ENCODE peak calls at places on chromosomes 4 and X, in nine cellular contexts. One of them, this sample, is unnamed.

GRCh38 chr4:120865985-120866384 is 56.5 kb downstream of the PRDM5 start:
- DNase-seq in H1: no peak
- DNase-seq in left lung: no peak
- DNase-seq in neural crest cell: no peak
- DNase-seq in omental fat pad: no peak
- DNase-seq in activated B cell treated with CpG ODN at 0.5 μM for 24 hours: no peak
- DNase-seq in HL-60: no peak
- DNase-seq in cardiac fibroblast: no peak
- DNase-seq in glutamatergic neuron: no peak
- DNase-seq in this sample: no peak

GRCh38 chrX:139204903-139205667 is 325.5 kb upstream of the F9 start:
- DNase-seq in H1: peak
- DNase-seq in left lung: no peak
- DNase-seq in neural crest cell: peak
- DNase-seq in omental fat pad: no peak
- DNase-seq in activated B cell treated with CpG ODN at 0.5 μM for 24 hours: no peak
- DNase-seq in HL-60: no peak
- DNase-seq in cardiac fibroblast: no peak
- DNase-seq in glutamatergic neuron: peak
- DNase-seq in this sample: peak

GRCh38 chrX:40531056-40531826 is 49.5 kb upstream of the ATP6AP2 start:
- DNase-seq in H1: no peak
- DNase-seq in left lung: no peak
- DNase-seq in neural crest cell: no peak
- DNase-seq in omental fat pad: no peak
- DNase-seq in activated B cell treated with CpG ODN at 0.5 μM for 24 hours: no peak
- DNase-seq in HL-60: no peak
- DNase-seq in cardiac fibroblast: no peak
- DNase-seq in glutamatergic neuron: no peak
- DNase-seq in this sample: no peak

GRCh38 chrX:115559672-115560071 is 1.3 kb upstream of the PLS3 start:
- DNase-seq in H1: no peak
- DNase-seq in left lung: no peak
- DNase-seq in neural crest cell: no peak
- DNase-seq in omental fat pad: no peak
- DNase-seq in activated B cell treated with CpG ODN at 0.5 μM for 24 hours: no peak
- DNase-seq in HL-60: no peak
- DNase-seq in cardiac fibroblast: no peak
- DNase-seq in glutamatergic neuron: no peak
- DNase-seq in this sample: no peak

GRCh38 chrX:73817381-73818199 is 254.6 kb downstream of the CHIC1 start:
- DNase-seq in H1: no peak
- DNase-seq in left lung: no peak
- DNase-seq in neural crest cell: no peak
- DNase-seq in omental fat pad: no peak
- DNase-seq in activated B cell treated with CpG ODN at 0.5 μM for 24 hours: no peak
- DNase-seq in HL-60: no peak
- DNase-seq in cardiac fibroblast: no peak
- DNase-seq in glutamatergic neuron: no peak
- DNase-seq in this sample: no peak

GRCh38 chrX:102746134-102746584 is 25.6 kb downstream of the GPRASP3 start:
- DNase-seq in H1: peak
- DNase-seq in left lung: peak
- DNase-seq in neural crest cell: no peak
- DNase-seq in omental fat pad: no peak
- DNase-seq in activated B cell treated with CpG ODN at 0.5 μM for 24 hours: no peak
- DNase-seq in HL-60: no peak
- DNase-seq in cardiac fibroblast: peak
- DNase-seq in glutamatergic neuron: peak
- DNase-seq in this sample: peak

GRCh38 chr4:189304755-189305154 is 635.9 kb upstream of the FRG1 start:
- DNase-seq in H1: no peak
- DNase-seq in left lung: no peak
- DNase-seq in neural crest cell: no peak
- DNase-seq in omental fat pad: no peak
- DNase-seq in activated B cell treated with CpG ODN at 0.5 μM for 24 hours: no peak
- DNase-seq in HL-60: no peak
- DNase-seq in cardiac fibroblast: no peak
- DNase-seq in glutamatergic neuron: no peak
- DNase-seq in this sample: no peak

GRCh38 chrX:1323315-1323714 is 13.3 kb upstream of the IL3RA start:
- DNase-seq in H1: peak
- DNase-seq in left lung: peak
- DNase-seq in neural crest cell: peak
- DNase-seq in omental fat pad: no peak
- DNase-seq in activated B cell treated with CpG ODN at 0.5 μM for 24 hours: peak
- DNase-seq in HL-60: peak
- DNase-seq in cardiac fibroblast: no peak
- DNase-seq in glutamatergic neuron: peak
- DNase-seq in this sample: no peak

GRCh38 chr4:97942951-97943350 is 200.3 kb downstream of the STPG2 start:
- DNase-seq in H1: no peak
- DNase-seq in left lung: no peak
- DNase-seq in neural crest cell: no peak
- DNase-seq in omental fat pad: no peak
- DNase-seq in activated B cell treated with CpG ODN at 0.5 μM for 24 hours: no peak
- DNase-seq in HL-60: no peak
- DNase-seq in cardiac fibroblast: no peak
- DNase-seq in glutamatergic neuron: no peak
- DNase-seq in this sample: no peak

GRCh38 chr4:8167291-8167690 is 8.7 kb upstream of the ABLIM2 start:
- DNase-seq in H1: no peak
- DNase-seq in left lung: no peak
- DNase-seq in neural crest cell: no peak
- DNase-seq in omental fat pad: no peak
- DNase-seq in activated B cell treated with CpG ODN at 0.5 μM for 24 hours: no peak
- DNase-seq in HL-60: peak
- DNase-seq in cardiac fibroblast: no peak
- DNase-seq in glutamatergic neuron: no peak
- DNase-seq in this sample: no peak

GRCh38 chr4:54097152-54097551 is 2.8 kb upstream of the GSX2 start:
- DNase-seq in H1: no peak
- DNase-seq in left lung: no peak
- DNase-seq in neural crest cell: no peak
- DNase-seq in omental fat pad: no peak
- DNase-seq in activated B cell treated with CpG ODN at 0.5 μM for 24 hours: no peak
- DNase-seq in HL-60: no peak
- DNase-seq in cardiac fibroblast: no peak
- DNase-seq in glutamatergic neuron: no peak
- DNase-seq in this sample: no peak

GRCh38 chr4:126051709-126052424 is 737.1 kb downstream of the FAT4 start:
- DNase-seq in H1: no peak
- DNase-seq in left lung: peak
- DNase-seq in neural crest cell: no peak
- DNase-seq in omental fat pad: no peak
- DNase-seq in activated B cell treated with CpG ODN at 0.5 μM for 24 hours: no peak
- DNase-seq in HL-60: no peak
- DNase-seq in cardiac fibroblast: peak
- DNase-seq in glutamatergic neuron: no peak
- DNase-seq in this sample: no peak

GRCh38 chr4:109256847-109257246 is 45.6 kb downstream of the COL25A1 start:
- DNase-seq in H1: no peak
- DNase-seq in left lung: no peak
- DNase-seq in neural crest cell: no peak
- DNase-seq in omental fat pad: no peak
- DNase-seq in activated B cell treated with CpG ODN at 0.5 μM for 24 hours: no peak
- DNase-seq in HL-60: no peak
- DNase-seq in cardiac fibroblast: no peak
- DNase-seq in glutamatergic neuron: no peak
- DNase-seq in this sample: no peak

GRCh38 chrX:131626681-131627296 is 82.9 kb downstream of the OR13H1 start:
- DNase-seq in H1: no peak
- DNase-seq in left lung: no peak
- DNase-seq in neural crest cell: no peak
- DNase-seq in omental fat pad: no peak
- DNase-seq in activated B cell treated with CpG ODN at 0.5 μM for 24 hours: no peak
- DNase-seq in HL-60: no peak
- DNase-seq in cardiac fibroblast: peak
- DNase-seq in glutamatergic neuron: no peak
- DNase-seq in this sample: no peak

GRCh38 chr4:48801739-48802138 is 21.7 kb upstream of the FRYL start:
- DNase-seq in H1: no peak
- DNase-seq in left lung: no peak
- DNase-seq in neural crest cell: no peak
- DNase-seq in omental fat pad: no peak
- DNase-seq in activated B cell treated with CpG ODN at 0.5 μM for 24 hours: no peak
- DNase-seq in HL-60: no peak
- DNase-seq in cardiac fibroblast: peak
- DNase-seq in glutamatergic neuron: no peak
- DNase-seq in this sample: no peak

DNA sequence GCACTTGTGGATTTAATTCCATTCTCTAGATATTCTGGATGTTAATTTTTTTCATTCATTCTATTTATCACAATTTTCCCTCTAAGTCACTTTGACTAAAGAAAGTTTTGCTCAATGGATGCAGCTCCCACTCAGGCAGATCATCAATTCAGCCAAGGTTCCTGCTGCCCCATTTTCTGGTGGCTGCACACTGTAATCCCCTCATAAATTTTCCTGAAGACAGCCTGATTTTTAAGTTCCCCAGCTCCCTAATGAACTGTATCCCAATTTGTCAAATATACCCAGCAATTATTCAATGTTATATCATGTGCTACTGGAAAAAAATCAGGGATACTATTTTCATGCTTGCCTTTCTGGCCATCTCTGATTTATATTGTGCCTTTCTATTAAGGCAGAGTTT is 61.2 kb downstream of the SCD5 start:
- DNase-seq in H1: no peak
- DNase-seq in left lung: no peak
- DNase-seq in neural crest cell: no peak
- DNase-seq in omental fat pad: no peak
- DNase-seq in activated B cell treated with CpG ODN at 0.5 μM for 24 hours: no peak
- DNase-seq in HL-60: no peak
- DNase-seq in cardiac fibroblast: no peak
- DNase-seq in glutamatergic neuron: no peak
- DNase-seq in this sample: no peak
- TF ChIP-seq CTCF in H1: no peak
- TF ChIP-seq CTCF in left lung: no peak
- TF ChIP-seq CTCF in neural crest cell: no peak
- TF ChIP-seq CTCF in omental fat pad: no peak
- TF ChIP-seq CTCF in activated B cell treated with CpG ODN at 0.5 μM for 24 hours: no peak
- TF ChIP-seq CTCF in HL-60: no peak
- TF ChIP-seq CTCF in cardiac fibroblast: no peak
- TF ChIP-seq CTCF in glutamatergic neuron: no peak
- TF ChIP-seq CTCF in this sample: no peak

GRCh38 chr4:89868261-89868660 is 26.4 kb upstream of the MMRN1 start:
- DNase-seq in H1: no peak
- DNase-seq in left lung: no peak
- DNase-seq in neural crest cell: no peak
- DNase-seq in omental fat pad: no peak
- DNase-seq in activated B cell treated with CpG ODN at 0.5 μM for 24 hours: no peak
- DNase-seq in HL-60: no peak
- DNase-seq in cardiac fibroblast: no peak
- DNase-seq in glutamatergic neuron: no peak
- DNase-seq in this sample: no peak

GRCh38 chr4:89871211-89871610 is 23.4 kb upstream of the MMRN1 start:
- DNase-seq in H1: no peak
- DNase-seq in left lung: no peak
- DNase-seq in neural crest cell: no peak
- DNase-seq in omental fat pad: no peak
- DNase-seq in activated B cell treated with CpG ODN at 0.5 μM for 24 hours: no peak
- DNase-seq in HL-60: no peak
- DNase-seq in cardiac fibroblast: no peak
- DNase-seq in glutamatergic neuron: no peak
- DNase-seq in this sample: no peak

GRCh38 chr4:89863533-89863932 is 26.6 kb upstream of the SNCA start:
- DNase-seq in H1: no peak
- DNase-seq in left lung: no peak
- DNase-seq in neural crest cell: no peak
- DNase-seq in omental fat pad: no peak
- DNase-seq in activated B cell treated with CpG ODN at 0.5 μM for 24 hours: no peak
- DNase-seq in HL-60: no peak
- DNase-seq in cardiac fibroblast: no peak
- DNase-seq in glutamatergic neuron: no peak
- DNase-seq in this sample: no peak

DNA sequence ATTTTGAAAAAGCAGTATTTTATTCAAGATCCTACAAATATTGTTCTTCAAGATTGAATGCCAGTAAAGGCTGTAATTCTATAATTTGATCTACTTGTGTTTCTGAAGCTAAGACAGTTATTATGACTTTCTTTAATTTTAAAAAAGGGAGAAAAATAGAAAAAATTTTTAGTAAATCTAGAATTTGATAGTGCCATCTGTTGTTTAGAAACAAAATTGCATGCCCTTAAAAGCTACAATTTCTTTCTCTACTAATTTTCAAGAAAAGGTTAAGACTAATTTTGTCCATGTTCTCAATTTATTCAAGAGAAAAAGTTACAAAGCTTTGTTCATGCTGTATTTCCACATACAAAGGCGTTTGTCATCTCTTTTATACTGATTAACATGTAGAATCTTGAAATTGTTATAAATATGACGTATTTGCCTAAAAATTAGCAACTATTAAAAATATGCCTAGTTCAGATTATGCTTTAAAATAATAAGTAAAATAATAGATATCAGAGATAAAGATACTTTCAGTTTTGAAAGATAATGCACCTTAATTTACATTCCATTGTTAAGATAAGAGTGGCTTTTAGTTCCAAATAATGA is 25.6 kb upstream of the MMRN1 start:
- DNase-seq in H1: no peak
- DNase-seq in left lung: no peak
- DNase-seq in neural crest cell: no peak
- DNase-seq in omental fat pad: no peak
- DNase-seq in activated B cell treated with CpG ODN at 0.5 μM for 24 hours: no peak
- DNase-seq in HL-60: no peak
- DNase-seq in cardiac fibroblast: peak
- DNase-seq in glutamatergic neuron: no peak
- DNase-seq in this sample: no peak
- TF ChIP-seq CTCF in H1: peak
- TF ChIP-seq CTCF in left lung: peak
- TF ChIP-seq CTCF in neural crest cell: peak
- TF ChIP-seq CTCF in omental fat pad: no peak
- TF ChIP-seq CTCF in activated B cell treated with CpG ODN at 0.5 μM for 24 hours: no peak
- TF ChIP-seq CTCF in HL-60: peak
- TF ChIP-seq CTCF in cardiac fibroblast: peak
- TF ChIP-seq CTCF in glutamatergic neuron: peak
- TF ChIP-seq CTCF in this sample: peak

DNA sequence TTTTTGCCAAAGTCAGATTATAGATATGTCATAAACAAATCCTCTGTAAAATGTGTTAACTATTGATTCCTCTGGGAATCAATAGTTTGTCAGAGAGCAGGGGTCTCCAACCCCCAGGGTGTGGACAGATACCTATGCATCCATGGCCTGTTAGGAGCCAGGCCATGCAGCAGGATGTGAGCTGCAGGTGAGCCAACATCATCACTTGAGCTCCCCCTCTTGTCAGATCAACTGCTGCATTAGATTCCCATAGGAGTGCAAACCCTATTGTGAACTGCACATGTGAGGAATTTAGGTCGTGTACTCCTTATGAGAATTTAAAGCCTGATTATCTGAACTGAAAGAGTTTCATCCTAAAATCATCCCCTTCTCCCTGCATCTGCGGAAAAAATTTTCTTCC is 1365.4 kb downstream of the ARAP2 start:
- DNase-seq in H1: no peak
- DNase-seq in left lung: no peak
- DNase-seq in neural crest cell: no peak
- DNase-seq in omental fat pad: no peak
- DNase-seq in activated B cell treated with CpG ODN at 0.5 μM for 24 hours: no peak
- DNase-seq in HL-60: no peak
- DNase-seq in cardiac fibroblast: no peak
- DNase-seq in glutamatergic neuron: no peak
- DNase-seq in this sample: no peak
- TF ChIP-seq CTCF in H1: peak
- TF ChIP-seq CTCF in left lung: no peak
- TF ChIP-seq CTCF in neural crest cell: no peak
- TF ChIP-seq CTCF in omental fat pad: no peak
- TF ChIP-seq CTCF in activated B cell treated with CpG ODN at 0.5 μM for 24 hours: no peak
- TF ChIP-seq CTCF in HL-60: no peak
- TF ChIP-seq CTCF in cardiac fibroblast: no peak
- TF ChIP-seq CTCF in glutamatergic neuron: no peak
- TF ChIP-seq CTCF in this sample: no peak

GRCh38 chr4:42464550-42465124 is 67.3 kb downstream of the SHISA3 start:
- DNase-seq in H1: no peak
- DNase-seq in left lung: no peak
- DNase-seq in neural crest cell: no peak
- DNase-seq in omental fat pad: no peak
- DNase-seq in activated B cell treated with CpG ODN at 0.5 μM for 24 hours: no peak
- DNase-seq in HL-60: no peak
- DNase-seq in cardiac fibroblast: peak
- DNase-seq in glutamatergic neuron: no peak
- DNase-seq in this sample: no peak
- TF ChIP-seq CTCF in H1: no peak
- TF ChIP-seq CTCF in left lung: no peak
- TF ChIP-seq CTCF in neural crest cell: no peak
- TF ChIP-seq CTCF in omental fat pad: no peak
- TF ChIP-seq CTCF in activated B cell treated with CpG ODN at 0.5 μM for 24 hours: no peak
- TF ChIP-seq CTCF in HL-60: no peak
- TF ChIP-seq CTCF in cardiac fibroblast: no peak
- TF ChIP-seq CTCF in glutamatergic neuron: no peak
- TF ChIP-seq CTCF in this sample: no peak